ENCODE peak calls at places on chromosomes 12 and 14, in seven cellular contexts. X, C, G, J, E, I and T are unnamed samples.

GRCh38 chr14:82855912-82856381 is 1322.3 kb upstream of the SEL1L start:
- DNase-seq in X (no peak), C (no peak), G (no peak), J (no peak), E (no peak), I (no peak), T (peak)

GRCh38 chr12:64729909-64730584 is 29.2 kb downstream of the GNS start:
- DNase-seq in X (no peak), C (no peak), G (no peak), J (no peak), E (no peak), I (no peak), T (no peak)

GRCh38 chr12:4153343-4153892 is 120.1 kb upstream of the CCND2 start:
- DNase-seq in X (no peak), C (no peak), G (no peak), J (no peak), E (no peak), I (no peak), T (no peak)

GRCh38 chr14:89674906-89675305 is 257.9 kb upstream of the FOXN3 start:
- DNase-seq in X (no peak), C (no peak), G (no peak), J (no peak), E (no peak), I (no peak), T (no peak)

GRCh38 chr14:106564058-106564643 is 1037.8 kb downstream of the TMEM121 start:
- DNase-seq in X (no peak), C (peak), G (peak), J (no peak), E (no peak), I (no peak), T (no peak)

GRCh38 chr14:68140111-68140741 is 320.6 kb downstream of the RAD51B start:
- DNase-seq in X (no peak), C (no peak), G (no peak), J (peak), E (peak), I (peak), T (peak)

GRCh38 chr12:76117067-76117691 is 32.7 kb upstream of the NAP1L1 start:
- DNase-seq in X (no peak), C (no peak), G (no peak), J (no peak), E (no peak), I (no peak), T (no peak)

GRCh38 chr12:98803468-98804209 is 158.5 kb downstream of the APAF1 start:
- DNase-seq in X (no peak), C (no peak), G (no peak), J (no peak), E (no peak), I (no peak), T (no peak)

GRCh38 chr12:26274441-26275312 is 79.3 kb downstream of the SSPN start:
- DNase-seq in X (peak), C (no peak), G (no peak), J (peak), E (peak), I (no peak), T (peak)

GRCh38 chr12:53749986-53750811 is 1.6 kb downstream of the CISTR start:
- DNase-seq in X (no peak), C (no peak), G (no peak), J (no peak), E (no peak), I (no peak), T (no peak)

GRCh38 chr12:69266045-69266635 is 26.8 kb downstream of the CPSF6 start:
- DNase-seq in X (no peak), C (no peak), G (no peak), J (peak), E (no peak), I (no peak), T (no peak)

GRCh38 chr12:109605599-109606228 is 32.1 kb downstream of the MVK start:
- DNase-seq in X (no peak), C (no peak), G (no peak), J (no peak), E (no peak), I (no peak), T (no peak)

GRCh38 chr12:123617580-123617979 is 15.7 kb downstream of the DDX55 start:
- DNase-seq in X (no peak), C (no peak), G (no peak), J (no peak), E (no peak), I (no peak), T (no peak)

GRCh38 chr12:123991402-123991951 is 18.5 kb downstream of the ZNF664 start:
- DNase-seq in X (no peak), C (no peak), G (no peak), J (no peak), E (no peak), I (no peak), T (no peak)

GRCh38 chr12:2936301-2936700 is 22.9 kb upstream of the TEAD4 start:
- DNase-seq in X (no peak), C (no peak), G (no peak), J (no peak), E (no peak), I (no peak), T (no peak)

GRCh38 chr14:55084648-55085441 is 33.4 kb downstream of the MAPK1IP1L start:
- DNase-seq in X (no peak), C (no peak), G (no peak), J (no peak), E (no peak), I (no peak), T (no peak)

GRCh38 chr12:116687888-116688287 is 50.0 kb downstream of the SPRING1 start:
- DNase-seq in X (no peak), C (peak), G (no peak), J (no peak), E (no peak), I (peak), T (no peak)

GRCh38 chr12:116650062-116650461 is 87.8 kb downstream of the SPRING1 start:
- DNase-seq in X (no peak), C (no peak), G (no peak), J (no peak), E (no peak), I (no peak), T (no peak)

GRCh38 chr12:41418586-41418985 is 230.5 kb downstream of the PDZRN4 start:
- DNase-seq in X (no peak), C (no peak), G (no peak), J (no peak), E (no peak), I (no peak), T (no peak)

GRCh38 chr14:85527006-85527405 is 2.9 kb upstream of the FLRT2 start:
- DNase-seq in X (no peak), C (no peak), G (no peak), J (no peak), E (peak), I (no peak), T (no peak)